ENCODE peak calls at places on chromosomes 6 and 20, in four cellular contexts. One of them, this sample, is unnamed.

GRCh38 chr20:57707849-57708693 is 1.7 kb downstream of the PMEPA1 start:
- DNase-seq in omental fat pad: no peak
- DNase-seq in foreskin melanocyte: no peak
- DNase-seq in H7: peak
- DNase-seq in this sample: no peak

GRCh38 chr20:50257860-50258259 is 67.2 kb downstream of the CEBPB start:
- DNase-seq in foreskin melanocyte: no peak
- DNase-seq in H7: no peak
- DNase-seq in omental fat pad: no peak
- DNase-seq in this sample: no peak

GRCh38 chr6:34475167-34476047 is 9.5 kb downstream of the PACSIN1 start:
- DNase-seq in omental fat pad: no peak
- DNase-seq in H7: peak
- DNase-seq in foreskin melanocyte: no peak
- DNase-seq in this sample: no peak

GRCh38 chr6:127458817-127459216 is 372 bp downstream of the KIAA0408 start:
- DNase-seq in foreskin melanocyte: peak
- DNase-seq in H7: no peak
- DNase-seq in omental fat pad: no peak
- DNase-seq in this sample: no peak

GRCh38 chr6:169398342-169399105 is 144.9 kb upstream of the THBS2 start:
- DNase-seq in omental fat pad: no peak
- DNase-seq in H7: no peak
- DNase-seq in foreskin melanocyte: peak
- DNase-seq in this sample: no peak

GRCh38 chr20:9218412-9219001 is 149.6 kb downstream of the PLCB4 start:
- DNase-seq in omental fat pad: no peak
- DNase-seq in H7: no peak
- DNase-seq in foreskin melanocyte: peak
- DNase-seq in this sample: no peak

GRCh38 chr20:51340451-51340840 is 202.1 kb downstream of the NFATC2 start:
- DNase-seq in omental fat pad: no peak
- DNase-seq in H7: peak
- DNase-seq in foreskin melanocyte: no peak
- DNase-seq in this sample: no peak

GRCh38 chr6:21744321-21744720 is 150.8 kb downstream of the SOX4 start:
- DNase-seq in H7: no peak
- DNase-seq in omental fat pad: no peak
- DNase-seq in foreskin melanocyte: no peak
- DNase-seq in this sample: no peak

GRCh38 chr20:33910529-33911327 is 83.0 kb upstream of the RALY start:
- DNase-seq in omental fat pad: no peak
- DNase-seq in foreskin melanocyte: no peak
- DNase-seq in H7: no peak
- DNase-seq in this sample: no peak